ENCODE peak calls at places on chromosomes 3 and 15, in six cellular contexts. Y is IMR-90, G is sigmoid colon, V is heart left ventricle, I is vagina, J is esophagus muscularis mucosa. P is an unnamed sample. For H3K27me3, the result is how much of the 10 kb centered on the place peaks cover.

GRCh38 chr3:133927543-133928066 is 31.9 kb upstream of the RAB6B start:
- DNase-seq in Y (no peak), G (no peak), V (peak), I (peak), J (peak), P (peak)

GRCh38 chr3:39783730-39784129 is 25.7 kb upstream of the MYRIP start:
- DNase-seq in Y (no peak), G (no peak), V (no peak), I (no peak), J (no peak), P (no peak)

GRCh38 chr3:143538577-143538981 is 309.7 kb downstream of the SLC9A9 start:
- DNase-seq in Y (peak), G (no peak), V (no peak), I (no peak), J (no peak), P (no peak)

GRCh38 chr3:127307431-127307830 is 19.6 kb upstream of the PRR20G start:
- DNase-seq in Y (no peak), G (no peak), V (no peak), I (no peak), J (peak), P (no peak)

GRCh38 chr3:184249412-184250166 is at the start of gene EEF1AKMT4:
- DNase-seq in Y (peak), G (peak), V (peak), I (peak), J (peak), P (peak)

GRCh38 chr3:114608293-114608692 is 314.5 kb downstream of the TIGIT start:
- DNase-seq in Y (peak), G (no peak), V (no peak), I (no peak), J (no peak), P (no peak)

GRCh38 chr3:42185044-42185443 is 80.9 kb downstream of the CCK start:
- DNase-seq in Y (peak), G (peak), V (no peak), I (no peak), J (no peak), P (no peak)

GRCh38 chr3:57261929-57262328 is 30.6 kb downstream of the ASB14 start:
- DNase-seq in Y (no peak), G (no peak), V (no peak), I (no peak), J (no peak), P (no peak)

GRCh38 chr15:86018679-86019078 is 61.0 kb upstream of the AGBL1 start:
- DNase-seq in Y (no peak), G (no peak), V (no peak), I (no peak), J (no peak), P (no peak)

GRCh38 chr15:95304116-95304873 is 1026.2 kb upstream of the NR2F2 start:
- DNase-seq in Y (peak), G (peak), V (no peak), I (no peak), J (no peak), P (no peak)

GRCh38 chr15:95302206-95302605 is 1028.3 kb upstream of the NR2F2 start:
- DNase-seq in Y (no peak), G (no peak), V (no peak), I (no peak), J (no peak), P (no peak)

GRCh38 chr15:95303659-95304058 is 1026.8 kb upstream of the NR2F2 start:
- DNase-seq in Y (no peak), G (no peak), V (no peak), I (no peak), J (no peak), P (no peak)

GRCh38 chr15:95300958-95301357 is 1029.5 kb upstream of the NR2F2 start:
- DNase-seq in Y (peak), G (no peak), V (no peak), I (no peak), J (no peak), P (no peak)

DNA sequence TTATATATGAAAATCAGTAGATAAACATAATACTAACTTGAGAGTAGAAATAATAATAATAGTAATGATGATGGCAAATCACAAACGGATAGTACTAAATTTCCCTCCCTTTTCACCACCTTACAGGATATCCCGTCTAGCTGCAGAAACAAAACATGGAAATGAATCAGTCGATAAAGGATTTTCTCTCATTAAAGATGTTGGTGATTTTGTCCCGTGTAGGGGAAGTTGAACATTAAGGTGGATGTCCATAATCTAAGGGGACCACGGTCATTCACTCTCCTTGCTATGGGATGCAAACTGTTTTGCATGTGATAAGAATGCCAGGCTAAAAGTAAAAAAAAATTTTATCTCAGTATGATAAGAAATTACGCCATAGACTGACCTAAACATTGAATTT is 1027.7 kb upstream of the NR2F2 start:
- DNase-seq in Y (no peak), G (no peak), V (no peak), I (no peak), J (no peak), P (no peak)
- TF ChIP-seq POLR2A in Y (no peak), G (no peak), V (no peak), I (no peak), J (no peak), P (no peak)

GRCh38 chr15:77650285-77650684 is 17.6 kb upstream of the LINGO1 start:
- DNase-seq in Y (no peak), G (no peak), V (no peak), I (no peak), J (no peak), P (no peak)
- H3K27me3 ChIP-seq in Y (half or more), G (under half), V (under half), I (under half), J (under half), P (under half)

GRCh38 chr3:36992806-36993325 is at the start of gene EPM2AIP1:
- DNase-seq in Y (no peak), G (peak), V (peak), I (peak), J (no peak), P (peak)
- TF ChIP-seq POLR2A in Y (peak), G (peak), V (peak), I (peak), J (peak), P (peak)

GRCh38 chr15:69200773-69201745 is 40.6 kb downstream of the GLCE start:
- DNase-seq in Y (no peak), G (no peak), V (no peak), I (no peak), J (no peak), P (no peak)
- H3K27me3 ChIP-seq in Y (under half), G (under half), V (under half), I (under half), J (under half), P (under half)

DNA sequence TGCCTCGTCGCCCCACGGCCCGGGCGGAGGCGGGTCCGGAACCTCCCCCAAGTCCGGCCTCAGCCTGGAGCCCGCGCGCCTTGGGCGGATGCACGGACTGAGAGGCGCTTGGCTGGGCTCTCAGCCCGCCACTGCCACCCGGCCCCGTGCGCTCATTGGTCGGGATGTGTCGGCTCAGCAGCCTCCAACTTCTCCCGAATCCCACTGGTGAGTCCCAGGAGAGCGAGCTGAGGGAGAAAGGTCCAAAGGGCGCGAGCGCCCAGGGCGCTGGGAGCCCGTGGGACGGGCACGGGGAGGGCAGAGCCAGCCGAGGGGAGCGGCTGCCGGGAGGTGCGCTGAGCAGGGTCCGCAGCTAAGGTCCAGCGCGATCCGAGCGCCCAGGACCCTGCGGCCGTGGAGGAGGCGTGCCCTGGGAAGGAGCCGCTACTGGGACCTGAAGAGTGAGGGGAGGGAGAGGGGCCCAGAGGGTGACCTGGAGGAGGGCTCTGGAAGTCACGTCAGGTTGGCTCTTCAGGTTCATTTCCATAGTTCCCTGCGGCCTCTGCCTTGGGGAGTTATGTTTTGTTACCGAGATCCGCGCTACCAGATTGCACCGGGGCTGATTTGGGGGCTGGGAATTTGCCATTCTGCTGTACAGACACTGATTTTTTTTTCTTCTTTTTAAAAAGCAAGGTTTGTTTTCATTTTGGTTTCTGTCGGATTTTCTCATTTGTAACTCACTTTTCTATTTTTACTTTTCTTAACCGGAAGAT is at the start of gene MME:
- DNase-seq in Y (peak), G (no peak), V (peak), I (no peak), J (no peak), P (peak)
- TF ChIP-seq POLR2A in Y (peak), G (no peak), V (no peak), I (no peak), J (no peak), P (no peak)

DNA sequence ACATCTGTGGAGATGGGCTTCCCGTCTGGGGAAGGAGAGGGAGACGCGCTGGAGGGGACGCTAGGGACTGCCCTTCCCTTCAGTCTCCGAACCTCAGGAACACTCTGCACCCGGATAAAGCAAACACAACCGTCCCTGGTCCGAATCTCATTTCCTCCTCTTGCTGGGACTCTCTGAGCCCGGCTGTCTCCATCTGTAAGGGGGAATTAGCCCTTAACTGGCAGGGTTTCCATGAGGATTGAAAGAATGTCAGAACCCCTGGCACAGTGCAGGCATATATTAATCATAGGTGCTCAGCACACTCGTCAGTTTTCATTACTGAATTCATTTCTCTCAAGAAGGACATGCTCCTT is 19.1 kb upstream of the IGDCC3 start:
- DNase-seq in Y (no peak), G (no peak), V (no peak), I (no peak), J (no peak), P (no peak)
- H3K27me3 ChIP-seq in Y (under half), G (under half), V (under half), I (under half), J (half or more), P (under half)

GRCh38 chr15:74957301-74958035 is 896 bp upstream of the RPP25 start:
- DNase-seq in Y (no peak), G (peak), V (peak), I (no peak), J (no peak), P (no peak)
- TF ChIP-seq POLR2A in Y (no peak), G (no peak), V (no peak), I (no peak), J (no peak), P (no peak)

GRCh38 chr3:141804447-141804777 is 41.2 kb downstream of the GRK7 start:
- DNase-seq in Y (no peak), G (no peak), V (no peak), I (no peak), J (no peak), P (no peak)

GRCh38 chr3:141797819-141798405 is 34.7 kb downstream of the GRK7 start:
- DNase-seq in Y (no peak), G (no peak), V (peak), I (no peak), J (no peak), P (peak)

GRCh38 chr3:141798455-141798854 is 35.2 kb downstream of the GRK7 start:
- DNase-seq in Y (no peak), G (peak), V (peak), I (no peak), J (no peak), P (peak)

GRCh38 chr3:141804778-141805639 is 41.8 kb downstream of the GRK7 start:
- DNase-seq in Y (no peak), G (no peak), V (no peak), I (no peak), J (no peak), P (no peak)

DNA sequence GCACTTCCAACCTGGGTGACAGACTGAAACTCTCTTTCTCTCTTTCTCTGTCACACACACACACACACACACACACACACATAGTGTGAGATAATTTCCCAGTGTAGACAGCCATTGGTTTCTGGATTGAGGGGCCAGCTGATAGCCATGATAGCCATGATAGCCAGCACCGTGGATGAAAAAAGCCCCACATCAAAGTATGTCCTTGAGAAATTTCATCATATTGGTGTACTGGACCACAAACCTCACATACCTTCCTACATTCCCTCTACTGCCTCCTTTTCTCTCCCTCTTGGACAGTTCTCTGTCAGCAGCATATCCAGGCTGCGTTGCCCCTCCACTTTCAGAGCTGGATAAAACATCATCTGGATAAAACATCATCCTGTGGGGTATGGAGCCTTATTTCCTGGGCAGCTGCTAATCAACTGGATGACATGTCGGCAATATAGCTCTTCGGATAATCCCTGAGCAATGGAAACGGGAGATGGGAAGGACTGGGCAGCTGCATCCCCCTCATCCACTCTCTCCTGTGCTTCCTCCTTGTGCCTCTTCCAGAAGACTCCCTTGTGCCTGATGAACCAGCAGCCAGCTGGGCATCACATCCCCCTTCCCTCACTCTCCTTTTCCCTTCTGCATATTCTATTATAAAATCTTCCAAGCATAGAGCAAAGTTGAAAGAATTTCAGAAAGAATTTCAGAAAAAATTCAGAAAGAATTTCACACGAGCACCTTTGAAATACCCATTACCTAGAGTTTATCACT is 39.3 kb downstream of the GRK7 start:
- DNase-seq in Y (no peak), G (no peak), V (no peak), I (no peak), J (no peak), P (no peak)
- H3K27me3 ChIP-seq in Y (under half), G (under half), V (under half), I (under half), J (under half), P (under half)

GRCh38 chr15:62391565-62392262 is 226.6 kb upstream of the C2CD4B start:
- DNase-seq in Y (peak), G (peak), V (peak), I (no peak), J (no peak), P (peak)

GRCh38 chr15:62390793-62391543 is 225.9 kb upstream of the C2CD4B start:
- DNase-seq in Y (peak), G (peak), V (peak), I (no peak), J (no peak), P (peak)

GRCh38 chr15:62392411-62392810 is 227.3 kb upstream of the C2CD4B start:
- DNase-seq in Y (peak), G (no peak), V (peak), I (no peak), J (no peak), P (peak)

GRCh38 chr15:62393196-62393595 is 228.1 kb upstream of the C2CD4B start:
- DNase-seq in Y (peak), G (no peak), V (no peak), I (no peak), J (no peak), P (no peak)

GRCh38 chr15:62389887-62390792 is 225.1 kb upstream of the C2CD4B start:
- DNase-seq in Y (peak), G (peak), V (peak), I (no peak), J (no peak), P (peak)
- TF ChIP-seq POLR2A in Y (peak), G (peak), V (peak), I (peak), J (peak), P (peak)